ENCODE peak calls at places on chromosomes 3 and 15, in five cellular contexts. C is colonic mucosa, X is IMR-90, V is B cell, Q is fibroblast of pulmonary artery. G is an unnamed sample.

GRCh38 chr3:120203621-120204020 is 81.4 kb downstream of the GPR156 start:
- DNase-seq in C (no peak), V (no peak), Q (no peak), X (no peak), G (no peak)

GRCh38 chr15:40095381-40096093 is 13.1 kb downstream of the BMF start:
- DNase-seq in V (no peak), C (no peak), Q (no peak), X (no peak), G (no peak)

GRCh38 chr3:182698078-182698477 is 95.2 kb upstream of the ATP11B start:
- DNase-seq in C (no peak), V (no peak), X (no peak), Q (no peak), G (no peak)

GRCh38 chr15:70420421-70421196 is 322.9 kb upstream of the TLE3 start:
- DNase-seq in Q (no peak), C (no peak), X (no peak), V (no peak), G (peak)

GRCh38 chr15:74275957-74276356 is 39.8 kb downstream of the CCDC33 start:
- DNase-seq in Q (no peak), V (no peak), C (no peak), X (no peak), G (no peak)

GRCh38 chr3:186035277-186035676 is 73.6 kb downstream of the ETV5 start:
- DNase-seq in C (no peak), Q (peak), V (no peak), X (peak), G (no peak)

GRCh38 chr3:14430706-14431470 is 28.5 kb downstream of the SLC6A6 start:
- DNase-seq in X (no peak), C (no peak), Q (no peak), V (no peak), G (no peak)

GRCh38 chr15:58492661-58493397 is 61.0 kb downstream of the LIPC start:
- DNase-seq in X (peak), V (no peak), C (no peak), Q (no peak), G (no peak)

GRCh38 chr15:36642311-36642710 is 62.9 kb downstream of the CDIN1 start:
- DNase-seq in V (no peak), C (no peak), X (no peak), Q (no peak), G (no peak)
- TF ChIP-seq CTCF in V (no peak), C (no peak), X (no peak), Q (no peak), G (no peak)

GRCh38 chr3:73765878-73766564 is 141.3 kb upstream of the PDZRN3 start:
- DNase-seq in Q (no peak), V (no peak), C (no peak), X (no peak), G (no peak)

GRCh38 chr3:73772599-73772998 is 147.9 kb upstream of the PDZRN3 start:
- DNase-seq in V (no peak), Q (no peak), C (no peak), X (no peak), G (no peak)

GRCh38 chr3:73772076-73772475 is 147.3 kb upstream of the PDZRN3 start:
- DNase-seq in X (no peak), V (no peak), Q (no peak), C (no peak), G (no peak)

GRCh38 chr3:73766599-73767378 is 142.0 kb upstream of the PDZRN3 start:
- DNase-seq in C (no peak), V (no peak), Q (peak), X (peak), G (no peak)

GRCh38 chr3:73768594-73769308 is 144.0 kb upstream of the PDZRN3 start:
- DNase-seq in Q (no peak), X (peak), C (no peak), V (no peak), G (no peak)
- TF ChIP-seq CTCF in Q (no peak), X (peak), C (no peak), V (no peak), G (no peak)

GRCh38 chr3:13200465-13200864 is 127.2 kb upstream of the IQSEC1 start:
- DNase-seq in X (no peak), Q (no peak), V (no peak), C (no peak), G (no peak)

GRCh38 chr3:13199899-13200451 is 126.7 kb upstream of the IQSEC1 start:
- DNase-seq in X (no peak), C (no peak), V (no peak), Q (no peak), G (no peak)

GRCh38 chr3:13202744-13203397 is 129.6 kb upstream of the IQSEC1 start:
- DNase-seq in Q (no peak), X (no peak), C (no peak), V (no peak), G (no peak)

GRCh38 chr3:13199006-13199776 is 126.0 kb upstream of the IQSEC1 start:
- DNase-seq in Q (no peak), X (no peak), V (no peak), C (no peak), G (no peak)

DNA sequence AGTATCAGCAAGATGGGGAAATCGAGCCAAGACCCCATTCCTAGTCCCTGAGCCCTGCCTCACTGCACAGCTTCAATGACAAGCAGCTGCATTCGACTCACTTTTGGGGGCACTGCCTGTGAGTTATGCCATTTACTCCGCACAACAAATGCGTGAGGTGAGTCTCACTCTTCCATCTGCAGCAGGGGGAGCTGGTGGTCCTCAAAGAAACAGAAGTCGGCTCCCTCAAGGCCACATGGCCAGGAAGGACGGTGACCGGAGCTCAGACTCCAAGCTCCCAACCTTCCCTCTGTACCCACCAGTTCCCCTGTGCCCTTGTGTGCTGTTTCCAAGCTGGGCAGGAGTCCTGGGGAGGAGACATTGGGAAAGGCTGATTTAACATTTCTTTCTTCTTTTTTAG is 127.7 kb upstream of the IQSEC1 start:
- DNase-seq in X (no peak), C (no peak), Q (no peak), V (no peak), G (no peak)
- TF ChIP-seq CTCF in X (peak), C (no peak), Q (no peak), V (no peak), G (no peak)

DNA sequence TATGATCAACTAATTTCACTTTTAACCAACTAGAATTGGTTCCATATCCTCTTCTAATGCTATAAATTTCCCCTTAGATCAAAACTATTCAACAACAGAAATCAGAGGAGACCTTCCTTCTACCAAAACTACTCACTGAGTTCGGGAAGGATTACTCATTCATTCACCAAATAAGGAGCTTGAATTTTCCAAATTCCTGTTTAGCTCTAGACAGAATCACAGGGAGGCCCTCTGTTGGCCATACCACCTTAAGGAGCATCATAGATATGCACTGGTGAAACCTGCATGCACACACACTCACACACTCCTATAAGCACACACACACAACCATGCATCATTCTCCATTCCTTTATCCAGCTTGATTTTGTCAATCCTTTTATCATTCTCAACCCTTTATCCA is 49.0 kb downstream of the SUCLG2 start:
- DNase-seq in V (no peak), X (peak), C (no peak), Q (peak), G (no peak)
- TF ChIP-seq CTCF in V (no peak), X (peak), C (no peak), Q (peak), G (no peak)

DNA sequence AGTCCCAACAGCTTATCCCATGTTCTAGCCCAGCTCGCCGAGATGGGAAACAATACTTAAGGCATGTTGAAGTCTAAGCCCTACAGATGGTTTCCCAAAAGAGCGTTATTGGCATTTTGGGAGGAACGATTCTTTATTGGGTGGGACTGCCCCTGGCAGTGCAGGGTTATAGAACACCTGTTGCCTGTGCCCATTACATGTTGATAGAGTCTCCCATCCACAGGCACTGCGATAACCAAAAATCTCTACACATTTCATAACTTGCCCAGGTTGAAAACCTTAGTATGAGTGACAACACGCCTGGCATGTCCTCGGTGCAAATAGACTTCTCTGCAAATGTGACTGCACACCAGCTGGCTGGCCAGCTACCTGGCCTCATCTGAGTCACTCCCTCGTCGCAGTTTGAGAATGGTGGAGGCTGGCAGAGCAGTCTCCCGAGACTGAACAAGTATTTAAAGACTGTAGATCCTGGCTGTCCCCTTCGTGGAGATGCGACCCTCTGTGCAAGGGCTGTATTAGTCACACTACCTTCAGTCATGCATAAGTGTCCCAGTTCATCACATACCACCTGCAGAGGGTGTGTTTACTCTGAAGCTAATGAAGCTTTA is 18.7 kb downstream of the ZNF80 start:
- DNase-seq in V (peak), C (no peak), X (no peak), Q (no peak), G (no peak)
- TF ChIP-seq CTCF in V (no peak), C (no peak), X (no peak), Q (no peak), G (no peak)

GRCh38 chr15:91852741-91853500 is 587 bp upstream of the SLCO3A1 start:
- DNase-seq in Q (peak), X (peak), C (peak), V (no peak), G (peak)
- TF ChIP-seq CTCF in Q (peak), X (peak), C (peak), V (peak), G (peak)

GRCh38 chr3:122562923-122563716 is 980 bp downstream of the PARP9 start:
- DNase-seq in C (no peak), V (no peak), X (no peak), Q (no peak), G (no peak)

GRCh38 chr3:122563717-122564025 is 429 bp downstream of the PARP9 start:
- DNase-seq in V (no peak), X (no peak), C (peak), Q (peak), G (no peak)

GRCh38 chr3:122559906-122560305 is 4.2 kb downstream of the PARP9 start:
- DNase-seq in V (no peak), Q (no peak), X (no peak), C (no peak), G (no peak)

GRCh38 chr3:122558605-122559004 is 5.5 kb downstream of the PARP9 start:
- DNase-seq in C (no peak), V (no peak), X (no peak), Q (no peak), G (no peak)

GRCh38 chr3:122560680-122561079 is 3.4 kb downstream of the PARP9 start:
- DNase-seq in C (peak), Q (peak), V (peak), X (peak), G (peak)
- TF ChIP-seq CTCF in C (peak), Q (peak), V (peak), X (peak), G (peak)

G was measured in neural crest cell.